ENCODE peak calls at places on chromosome 15, in nine cellular contexts. H is HTR-8/SVneo; V is heart left ventricle; M is stimulated activated naive CD8-positive, alpha-beta T cell treated with anti-CD3 and anti-CD28 coated beads, Interleukin-15, Interleukin-2, amounts not matched to agents 100 U/mL and 50 U/mL, for 24 hours; O is kidney; K is neural progenitor cell; A is H7; W is GM10248; Y is A549. U is an unnamed sample.
A peak's percentile ranks its signal among the peaks of the same experiment; 100 is the strongest.

GRCh38 chr15:38164507-38164906 is 88.1 kb upstream of the SPRED1 start:
- DNase-seq in H (no peak), V (no peak), M (no peak), O (no peak), K (peak; percentile 10), A (no peak), W (no peak), Y (no peak), U (no peak)

GRCh38 chr15:40337597-40337996 is 3.1 kb downstream of the CCDC9B start:
- DNase-seq in H (no peak), V (peak; percentile 45), M (no peak), O (peak; percentile 84), K (no peak), A (peak; percentile 73), W (no peak), Y (no peak), U (no peak)

GRCh38 chr15:40344631-40345120 is 3.9 kb upstream of the CCDC9B start:
- DNase-seq in H (peak; percentile 81), V (no peak), M (peak; percentile 77), O (peak; percentile 78), K (peak; percentile 72), A (peak; percentile 94), W (peak; percentile 88), Y (peak; percentile 55), U (peak; percentile 69)

GRCh38 chr15:52529289-52529929 is 729 bp upstream of the MYO5A start:
- DNase-seq in H (peak; percentile 20), V (no peak), M (peak; percentile 19), O (no peak), K (no peak), A (no peak), W (peak; percentile 21), Y (peak; percentile 15), U (peak; percentile 38)

GRCh38 chr15:33292718-33293307 is 18.0 kb upstream of the RYR3 start:
- DNase-seq in H (peak; percentile 25), V (peak; percentile 57), M (peak; percentile 70), O (no peak), K (peak; percentile 91), A (peak; percentile 74), W (peak; percentile 53), Y (peak; percentile 74), U (peak; percentile 63)

GRCh38 chr15:82995938-82996337 is 9.9 kb downstream of the RAMAC start:
- DNase-seq in H (no peak), V (no peak), M (no peak), O (no peak), K (no peak), A (no peak), W (no peak), Y (no peak), U (peak; percentile 26)

GRCh38 chr15:43144512-43144911 is 11.1 kb downstream of the TMEM62 start:
- DNase-seq in H (no peak), V (no peak), M (no peak), O (no peak), K (no peak), A (no peak), W (peak; percentile 37), Y (no peak), U (no peak)

GRCh38 chr15:100687532-100688215 is 85.3 kb downstream of the ASB7 start:
- DNase-seq in H (peak; percentile 31), V (no peak), M (no peak), O (no peak), K (no peak), A (no peak), W (no peak), Y (no peak), U (no peak)

GRCh38 chr15:82873000-82873680 is 63.7 kb downstream of the WHAMM start:
- DNase-seq in H (no peak), V (peak; percentile 60), M (no peak), O (no peak), K (no peak), A (no peak), W (no peak), Y (no peak), U (no peak)

U was measured in NCI-H2171 treated with DMSO at 0.1 percent for 48 hours.